ENCODE peak calls at places on chromosome 7, in ten cellular contexts. One of them, this sample, is unnamed.

GRCh38 chr7:94848531-94848930 is 58.9 kb upstream of the PPP1R9A start:
- DNase-seq in prostate gland: no peak
- DNase-seq in epithelial cell of esophagus: peak; percentile 9
- DNase-seq in Peyer's patch: no peak
- DNase-seq in hepatocyte: no peak
- DNase-seq in MM.1S: no peak
- DNase-seq in AG04450: no peak
- DNase-seq in body of pancreas: no peak
- DNase-seq in suprapubic skin: no peak
- DNase-seq in endothelial cell: no peak
- DNase-seq in this sample: peak; percentile 6

GRCh38 chr7:81267508-81267907 is 348.7 kb upstream of the SEMA3C start:
- DNase-seq in prostate gland: no peak
- DNase-seq in epithelial cell of esophagus: peak; percentile 99
- DNase-seq in Peyer's patch: no peak
- DNase-seq in hepatocyte: no peak
- DNase-seq in MM.1S: no peak
- DNase-seq in AG04450: peak; percentile 38
- DNase-seq in body of pancreas: peak; percentile 68
- DNase-seq in suprapubic skin: no peak
- DNase-seq in endothelial cell: no peak
- DNase-seq in this sample: peak; percentile 96

GRCh38 chr7:38105874-38106483 is 72.1 kb upstream of the STARD3NL start:
- DNase-seq in prostate gland: peak; percentile 29
- DNase-seq in epithelial cell of esophagus: peak; percentile 57
- DNase-seq in Peyer's patch: no peak
- DNase-seq in hepatocyte: peak; percentile 63
- DNase-seq in MM.1S: peak; percentile 63
- DNase-seq in AG04450: peak; percentile 18
- DNase-seq in body of pancreas: peak; percentile 18
- DNase-seq in suprapubic skin: no peak
- DNase-seq in endothelial cell: no peak
- DNase-seq in this sample: peak; percentile 47

GRCh38 chr7:34224259-34224658 is 318.9 kb downstream of the BMPER start:
- DNase-seq in prostate gland: no peak
- DNase-seq in epithelial cell of esophagus: no peak
- DNase-seq in Peyer's patch: no peak
- DNase-seq in hepatocyte: no peak
- DNase-seq in MM.1S: no peak
- DNase-seq in AG04450: no peak
- DNase-seq in body of pancreas: no peak
- DNase-seq in suprapubic skin: no peak
- DNase-seq in endothelial cell: no peak
- DNase-seq in this sample: no peak

GRCh38 chr7:83850037-83850619 is 201.2 kb upstream of the SEMA3E start:
- DNase-seq in prostate gland: no peak
- DNase-seq in epithelial cell of esophagus: peak; percentile 7
- DNase-seq in Peyer's patch: no peak
- DNase-seq in hepatocyte: no peak
- DNase-seq in MM.1S: no peak
- DNase-seq in AG04450: no peak
- DNase-seq in body of pancreas: no peak
- DNase-seq in suprapubic skin: no peak
- DNase-seq in endothelial cell: no peak
- DNase-seq in this sample: no peak

GRCh38 chr7:116209561-116210070 is 723 bp upstream of the TES start:
- DNase-seq in prostate gland: no peak
- DNase-seq in epithelial cell of esophagus: peak; percentile 33
- DNase-seq in Peyer's patch: no peak
- DNase-seq in hepatocyte: no peak
- DNase-seq in MM.1S: no peak
- DNase-seq in AG04450: no peak
- DNase-seq in body of pancreas: no peak
- DNase-seq in suprapubic skin: no peak
- DNase-seq in endothelial cell: no peak
- DNase-seq in this sample: no peak

GRCh38 chr7:506921-507622 is 12.6 kb downstream of the PDGFA start:
- DNase-seq in prostate gland: no peak
- DNase-seq in epithelial cell of esophagus: no peak
- DNase-seq in Peyer's patch: no peak
- DNase-seq in hepatocyte: no peak
- DNase-seq in MM.1S: no peak
- DNase-seq in AG04450: no peak
- DNase-seq in body of pancreas: peak; percentile 1
- DNase-seq in suprapubic skin: no peak
- DNase-seq in endothelial cell: no peak
- DNase-seq in this sample: no peak

GRCh38 chr7:96045919-96046318 is 273.6 kb downstream of the DYNC1I1 start:
- DNase-seq in prostate gland: no peak
- DNase-seq in epithelial cell of esophagus: peak; percentile 11
- DNase-seq in Peyer's patch: no peak
- DNase-seq in hepatocyte: no peak
- DNase-seq in MM.1S: no peak
- DNase-seq in AG04450: no peak
- DNase-seq in body of pancreas: peak; percentile 5
- DNase-seq in suprapubic skin: no peak
- DNase-seq in endothelial cell: no peak
- DNase-seq in this sample: no peak

GRCh38 chr7:44633254-44634186 is 27.1 kb downstream of the OGDH start:
- DNase-seq in prostate gland: peak; percentile 76
- DNase-seq in epithelial cell of esophagus: peak; percentile 71
- DNase-seq in Peyer's patch: peak; percentile 76
- DNase-seq in hepatocyte: peak; percentile 60
- DNase-seq in MM.1S: peak; percentile 87
- DNase-seq in AG04450: peak; percentile 81
- DNase-seq in body of pancreas: peak; percentile 88
- DNase-seq in suprapubic skin: no peak
- DNase-seq in endothelial cell: no peak
- DNase-seq in this sample: peak; percentile 92

GRCh38 chr7:48899932-48900331 is 24.4 kb upstream of the CDC14C start:
- DNase-seq in prostate gland: no peak
- DNase-seq in epithelial cell of esophagus: peak; percentile 26
- DNase-seq in Peyer's patch: no peak
- DNase-seq in hepatocyte: no peak
- DNase-seq in MM.1S: no peak
- DNase-seq in AG04450: no peak
- DNase-seq in body of pancreas: no peak
- DNase-seq in suprapubic skin: no peak
- DNase-seq in endothelial cell: no peak
- DNase-seq in this sample: no peak

DNA sequence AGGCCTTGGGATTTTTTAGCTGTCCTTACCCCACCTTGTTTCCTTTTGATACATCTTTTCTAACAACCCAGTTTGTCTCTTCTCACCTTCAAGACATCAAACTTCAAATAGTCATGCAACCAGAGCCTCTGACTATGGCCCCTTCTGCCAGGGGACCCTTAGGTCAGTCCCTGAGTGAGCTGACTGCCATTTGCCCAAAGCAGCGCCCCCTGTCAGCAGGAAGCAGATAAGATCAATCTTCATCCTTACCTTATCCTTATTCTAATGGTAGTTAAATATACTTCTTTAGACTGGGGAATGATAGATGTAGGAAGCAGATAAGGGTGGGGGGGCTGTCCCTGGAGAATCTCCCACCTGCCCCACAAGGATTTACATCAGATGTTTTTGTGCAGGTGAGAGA is 29.8 kb upstream of the CDC14C start:
- DNase-seq in prostate gland: no peak
- DNase-seq in epithelial cell of esophagus: no peak
- DNase-seq in Peyer's patch: no peak
- DNase-seq in hepatocyte: no peak
- DNase-seq in MM.1S: no peak
- DNase-seq in AG04450: no peak
- DNase-seq in body of pancreas: no peak
- DNase-seq in suprapubic skin: no peak
- DNase-seq in endothelial cell: no peak
- DNase-seq in this sample: no peak
- TF ChIP-seq CTCF in prostate gland: no peak
- TF ChIP-seq CTCF in epithelial cell of esophagus: no peak
- TF ChIP-seq CTCF in Peyer's patch: no peak
- TF ChIP-seq CTCF in hepatocyte: no peak
- TF ChIP-seq CTCF in MM.1S: no peak
- TF ChIP-seq CTCF in AG04450: no peak
- TF ChIP-seq CTCF in body of pancreas: no peak
- TF ChIP-seq CTCF in suprapubic skin: no peak
- TF ChIP-seq CTCF in endothelial cell: no peak
- TF ChIP-seq CTCF in this sample: no peak

GRCh38 chr7:9600974-9601373 is 1167.6 kb downstream of the NXPH1 start:
- DNase-seq in prostate gland: no peak
- DNase-seq in epithelial cell of esophagus: no peak
- DNase-seq in Peyer's patch: no peak
- DNase-seq in hepatocyte: no peak
- DNase-seq in MM.1S: no peak
- DNase-seq in AG04450: no peak
- DNase-seq in body of pancreas: no peak
- DNase-seq in suprapubic skin: no peak
- DNase-seq in endothelial cell: peak; percentile 65
- DNase-seq in this sample: peak; percentile 9
- TF ChIP-seq CTCF in prostate gland: no peak
- TF ChIP-seq CTCF in epithelial cell of esophagus: no peak
- TF ChIP-seq CTCF in Peyer's patch: no peak
- TF ChIP-seq CTCF in hepatocyte: peak; percentile 10
- TF ChIP-seq CTCF in MM.1S: no peak
- TF ChIP-seq CTCF in AG04450: no peak
- TF ChIP-seq CTCF in body of pancreas: no peak
- TF ChIP-seq CTCF in suprapubic skin: no peak
- TF ChIP-seq CTCF in endothelial cell: peak; percentile 53
- TF ChIP-seq CTCF in this sample: no peak

GRCh38 chr7:155356323-155357105 is 58.8 kb downstream of the INSIG1 start:
- DNase-seq in prostate gland: no peak
- DNase-seq in epithelial cell of esophagus: peak; percentile 17
- DNase-seq in Peyer's patch: no peak
- DNase-seq in hepatocyte: peak; percentile 58
- DNase-seq in MM.1S: no peak
- DNase-seq in AG04450: no peak
- DNase-seq in body of pancreas: peak; percentile 48
- DNase-seq in suprapubic skin: peak; percentile 61
- DNase-seq in endothelial cell: peak; percentile 57
- DNase-seq in this sample: peak; percentile 47
- TF ChIP-seq CTCF in prostate gland: no peak
- TF ChIP-seq CTCF in epithelial cell of esophagus: peak; percentile 13
- TF ChIP-seq CTCF in Peyer's patch: no peak
- TF ChIP-seq CTCF in hepatocyte: peak; percentile 57
- TF ChIP-seq CTCF in MM.1S: peak; percentile 38
- TF ChIP-seq CTCF in AG04450: peak; percentile 35
- TF ChIP-seq CTCF in body of pancreas: peak; percentile 48
- TF ChIP-seq CTCF in suprapubic skin: no peak
- TF ChIP-seq CTCF in endothelial cell: peak; percentile 45
- TF ChIP-seq CTCF in this sample: peak; percentile 29

GRCh38 chr7:101915000-101915399 is 97.6 kb downstream of the CUX1 start:
- DNase-seq in prostate gland: no peak
- DNase-seq in epithelial cell of esophagus: no peak
- DNase-seq in Peyer's patch: no peak
- DNase-seq in hepatocyte: no peak
- DNase-seq in MM.1S: no peak
- DNase-seq in AG04450: no peak
- DNase-seq in body of pancreas: no peak
- DNase-seq in suprapubic skin: peak; percentile 68
- DNase-seq in endothelial cell: no peak
- DNase-seq in this sample: no peak
- TF ChIP-seq CTCF in prostate gland: no peak
- TF ChIP-seq CTCF in epithelial cell of esophagus: no peak
- TF ChIP-seq CTCF in Peyer's patch: no peak
- TF ChIP-seq CTCF in hepatocyte: no peak
- TF ChIP-seq CTCF in MM.1S: no peak
- TF ChIP-seq CTCF in AG04450: no peak
- TF ChIP-seq CTCF in body of pancreas: no peak
- TF ChIP-seq CTCF in suprapubic skin: no peak
- TF ChIP-seq CTCF in endothelial cell: no peak
- TF ChIP-seq CTCF in this sample: no peak

GRCh38 chr7:122987463-122987862 is 8.0 kb downstream of the TAS2R16 start:
- DNase-seq in prostate gland: no peak
- DNase-seq in epithelial cell of esophagus: no peak
- DNase-seq in Peyer's patch: no peak
- DNase-seq in hepatocyte: no peak
- DNase-seq in MM.1S: no peak
- DNase-seq in AG04450: no peak
- DNase-seq in body of pancreas: no peak
- DNase-seq in suprapubic skin: no peak
- DNase-seq in endothelial cell: no peak
- DNase-seq in this sample: no peak

GRCh38 chr7:122989041-122989440 is 6.5 kb downstream of the TAS2R16 start:
- DNase-seq in prostate gland: no peak
- DNase-seq in epithelial cell of esophagus: no peak
- DNase-seq in Peyer's patch: no peak
- DNase-seq in hepatocyte: no peak
- DNase-seq in MM.1S: no peak
- DNase-seq in AG04450: no peak
- DNase-seq in body of pancreas: no peak
- DNase-seq in suprapubic skin: no peak
- DNase-seq in endothelial cell: no peak
- DNase-seq in this sample: no peak

GRCh38 chr7:122984021-122984420 is 11.5 kb downstream of the TAS2R16 start:
- DNase-seq in prostate gland: no peak
- DNase-seq in epithelial cell of esophagus: no peak
- DNase-seq in Peyer's patch: no peak
- DNase-seq in hepatocyte: no peak
- DNase-seq in MM.1S: no peak
- DNase-seq in AG04450: no peak
- DNase-seq in body of pancreas: no peak
- DNase-seq in suprapubic skin: no peak
- DNase-seq in endothelial cell: no peak
- DNase-seq in this sample: no peak

GRCh38 chr7:122989577-122989976 is 5.9 kb downstream of the TAS2R16 start:
- DNase-seq in prostate gland: no peak
- DNase-seq in epithelial cell of esophagus: no peak
- DNase-seq in Peyer's patch: no peak
- DNase-seq in hepatocyte: no peak
- DNase-seq in MM.1S: no peak
- DNase-seq in AG04450: no peak
- DNase-seq in body of pancreas: no peak
- DNase-seq in suprapubic skin: no peak
- DNase-seq in endothelial cell: no peak
- DNase-seq in this sample: no peak

DNA sequence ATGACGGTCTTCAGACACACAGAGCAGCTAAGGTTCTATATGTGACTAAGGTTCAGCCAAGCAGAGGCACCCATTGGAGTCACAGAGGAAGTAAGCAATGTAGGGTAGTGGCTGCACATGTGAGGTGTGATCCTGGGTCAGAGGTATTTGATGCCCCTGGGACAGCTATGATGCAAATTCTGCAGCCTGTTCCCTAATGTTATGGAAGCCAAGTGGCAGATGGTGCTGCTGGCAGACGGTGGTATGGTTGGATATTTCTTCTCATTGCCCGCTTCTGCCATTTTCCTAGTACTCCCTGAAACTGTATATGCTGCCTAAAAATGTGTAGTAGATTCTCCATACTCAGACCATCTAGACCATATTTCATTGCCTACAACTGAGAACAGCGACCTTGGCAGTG is 7.2 kb downstream of the TAS2R16 start:
- DNase-seq in prostate gland: no peak
- DNase-seq in epithelial cell of esophagus: no peak
- DNase-seq in Peyer's patch: no peak
- DNase-seq in hepatocyte: no peak
- DNase-seq in MM.1S: no peak
- DNase-seq in AG04450: no peak
- DNase-seq in body of pancreas: no peak
- DNase-seq in suprapubic skin: no peak
- DNase-seq in endothelial cell: no peak
- DNase-seq in this sample: no peak
- TF ChIP-seq CTCF in prostate gland: no peak
- TF ChIP-seq CTCF in epithelial cell of esophagus: no peak
- TF ChIP-seq CTCF in Peyer's patch: no peak
- TF ChIP-seq CTCF in hepatocyte: no peak
- TF ChIP-seq CTCF in MM.1S: no peak
- TF ChIP-seq CTCF in AG04450: no peak
- TF ChIP-seq CTCF in body of pancreas: no peak
- TF ChIP-seq CTCF in suprapubic skin: no peak
- TF ChIP-seq CTCF in endothelial cell: no peak
- TF ChIP-seq CTCF in this sample: no peak

This sample was measured in MCF 10A.